ENCODE peak calls at places on chromosomes 12 and 14, in ten cellular contexts. One of them, this sample, is unnamed.

GRCh38 chr12:46519407-46519806 is 146.8 kb upstream of the SLC38A2 start:
- DNase-seq in ascending aorta: no peak
- DNase-seq in small intestine: no peak
- DNase-seq in esophagus muscularis mucosa: no peak
- DNase-seq in psoas muscle: no peak
- DNase-seq in CD8-positive, alpha-beta T cell: no peak
- DNase-seq in IMR-90: no peak
- DNase-seq in esophagus squamous epithelium: no peak
- DNase-seq in CD4-positive, CD25-positive, alpha-beta regulatory T cell: no peak
- DNase-seq in hepatocyte: no peak
- DNase-seq in this sample: no peak

GRCh38 chr14:65101631-65102440 is 481 bp downstream of the MAX start:
- DNase-seq in ascending aorta: peak; percentile 65
- DNase-seq in small intestine: peak; percentile 20
- DNase-seq in esophagus muscularis mucosa: no peak
- DNase-seq in psoas muscle: no peak
- DNase-seq in CD8-positive, alpha-beta T cell: peak; percentile 38
- DNase-seq in IMR-90: no peak
- DNase-seq in esophagus squamous epithelium: no peak
- DNase-seq in CD4-positive, CD25-positive, alpha-beta regulatory T cell: peak; percentile 51
- DNase-seq in hepatocyte: peak; percentile 49
- DNase-seq in this sample: no peak

GRCh38 chr14:70121521-70121920 is 67.2 kb downstream of the SLC8A3 start:
- DNase-seq in ascending aorta: no peak
- DNase-seq in small intestine: no peak
- DNase-seq in esophagus muscularis mucosa: peak; percentile 34
- DNase-seq in psoas muscle: no peak
- DNase-seq in CD8-positive, alpha-beta T cell: no peak
- DNase-seq in IMR-90: no peak
- DNase-seq in esophagus squamous epithelium: no peak
- DNase-seq in CD4-positive, CD25-positive, alpha-beta regulatory T cell: no peak
- DNase-seq in hepatocyte: no peak
- DNase-seq in this sample: no peak

GRCh38 chr12:46471404-46471803 is 98.8 kb upstream of the SLC38A2 start:
- DNase-seq in ascending aorta: no peak
- DNase-seq in small intestine: no peak
- DNase-seq in esophagus muscularis mucosa: no peak
- DNase-seq in psoas muscle: no peak
- DNase-seq in CD8-positive, alpha-beta T cell: no peak
- DNase-seq in IMR-90: no peak
- DNase-seq in esophagus squamous epithelium: no peak
- DNase-seq in CD4-positive, CD25-positive, alpha-beta regulatory T cell: no peak
- DNase-seq in hepatocyte: no peak
- DNase-seq in this sample: no peak

GRCh38 chr14:80678436-80678835 is 263.1 kb downstream of the CEP128 start:
- DNase-seq in ascending aorta: no peak
- DNase-seq in small intestine: no peak
- DNase-seq in esophagus muscularis mucosa: no peak
- DNase-seq in psoas muscle: no peak
- DNase-seq in CD8-positive, alpha-beta T cell: no peak
- DNase-seq in IMR-90: peak; percentile 57
- DNase-seq in esophagus squamous epithelium: no peak
- DNase-seq in CD4-positive, CD25-positive, alpha-beta regulatory T cell: no peak
- DNase-seq in hepatocyte: no peak
- DNase-seq in this sample: no peak

GRCh38 chr12:114688256-114688845 is 4.4 kb upstream of the TBX3 start:
- DNase-seq in ascending aorta: no peak
- DNase-seq in small intestine: no peak
- DNase-seq in esophagus muscularis mucosa: no peak
- DNase-seq in psoas muscle: no peak
- DNase-seq in CD8-positive, alpha-beta T cell: no peak
- DNase-seq in IMR-90: no peak
- DNase-seq in esophagus squamous epithelium: no peak
- DNase-seq in CD4-positive, CD25-positive, alpha-beta regulatory T cell: no peak
- DNase-seq in hepatocyte: no peak
- DNase-seq in this sample: no peak

GRCh38 chr14:75978249-75978731 is 3.5 kb downstream of the TGFB3 start:
- DNase-seq in ascending aorta: no peak
- DNase-seq in small intestine: peak; percentile 20
- DNase-seq in esophagus muscularis mucosa: no peak
- DNase-seq in psoas muscle: no peak
- DNase-seq in CD8-positive, alpha-beta T cell: no peak
- DNase-seq in IMR-90: no peak
- DNase-seq in esophagus squamous epithelium: no peak
- DNase-seq in CD4-positive, CD25-positive, alpha-beta regulatory T cell: peak; percentile 45
- DNase-seq in hepatocyte: no peak
- DNase-seq in this sample: no peak

GRCh38 chr14:34219661-34220060 is 242.4 kb downstream of the SPTSSA start:
- DNase-seq in ascending aorta: no peak
- DNase-seq in small intestine: no peak
- DNase-seq in esophagus muscularis mucosa: no peak
- DNase-seq in psoas muscle: no peak
- DNase-seq in CD8-positive, alpha-beta T cell: no peak
- DNase-seq in IMR-90: no peak
- DNase-seq in esophagus squamous epithelium: no peak
- DNase-seq in CD4-positive, CD25-positive, alpha-beta regulatory T cell: no peak
- DNase-seq in hepatocyte: no peak
- DNase-seq in this sample: no peak

GRCh38 chr12:31952418-31952817 is 6.8 kb upstream of the RESF1 start:
- DNase-seq in ascending aorta: no peak
- DNase-seq in small intestine: no peak
- DNase-seq in esophagus muscularis mucosa: no peak
- DNase-seq in psoas muscle: no peak
- DNase-seq in CD8-positive, alpha-beta T cell: no peak
- DNase-seq in IMR-90: no peak
- DNase-seq in esophagus squamous epithelium: no peak
- DNase-seq in CD4-positive, CD25-positive, alpha-beta regulatory T cell: no peak
- DNase-seq in hepatocyte: no peak
- DNase-seq in this sample: no peak

GRCh38 chr14:34873591-34874385 is 1.4 kb downstream of the BAZ1A start:
- DNase-seq in ascending aorta: peak; percentile 94
- DNase-seq in small intestine: peak; percentile 84
- DNase-seq in esophagus muscularis mucosa: peak; percentile 97
- DNase-seq in psoas muscle: peak; percentile 88
- DNase-seq in CD8-positive, alpha-beta T cell: peak; percentile 70
- DNase-seq in IMR-90: no peak
- DNase-seq in esophagus squamous epithelium: peak; percentile 47
- DNase-seq in CD4-positive, CD25-positive, alpha-beta regulatory T cell: peak; percentile 82
- DNase-seq in hepatocyte: peak; percentile 81
- DNase-seq in this sample: peak; percentile 82

GRCh38 chr12:46360908-46361666 is 11.5 kb downstream of the SLC38A2 start:
- DNase-seq in ascending aorta: no peak
- DNase-seq in small intestine: no peak
- DNase-seq in esophagus muscularis mucosa: no peak
- DNase-seq in psoas muscle: no peak
- DNase-seq in CD8-positive, alpha-beta T cell: no peak
- DNase-seq in IMR-90: no peak
- DNase-seq in esophagus squamous epithelium: no peak
- DNase-seq in CD4-positive, CD25-positive, alpha-beta regulatory T cell: no peak
- DNase-seq in hepatocyte: no peak
- DNase-seq in this sample: no peak

DNA sequence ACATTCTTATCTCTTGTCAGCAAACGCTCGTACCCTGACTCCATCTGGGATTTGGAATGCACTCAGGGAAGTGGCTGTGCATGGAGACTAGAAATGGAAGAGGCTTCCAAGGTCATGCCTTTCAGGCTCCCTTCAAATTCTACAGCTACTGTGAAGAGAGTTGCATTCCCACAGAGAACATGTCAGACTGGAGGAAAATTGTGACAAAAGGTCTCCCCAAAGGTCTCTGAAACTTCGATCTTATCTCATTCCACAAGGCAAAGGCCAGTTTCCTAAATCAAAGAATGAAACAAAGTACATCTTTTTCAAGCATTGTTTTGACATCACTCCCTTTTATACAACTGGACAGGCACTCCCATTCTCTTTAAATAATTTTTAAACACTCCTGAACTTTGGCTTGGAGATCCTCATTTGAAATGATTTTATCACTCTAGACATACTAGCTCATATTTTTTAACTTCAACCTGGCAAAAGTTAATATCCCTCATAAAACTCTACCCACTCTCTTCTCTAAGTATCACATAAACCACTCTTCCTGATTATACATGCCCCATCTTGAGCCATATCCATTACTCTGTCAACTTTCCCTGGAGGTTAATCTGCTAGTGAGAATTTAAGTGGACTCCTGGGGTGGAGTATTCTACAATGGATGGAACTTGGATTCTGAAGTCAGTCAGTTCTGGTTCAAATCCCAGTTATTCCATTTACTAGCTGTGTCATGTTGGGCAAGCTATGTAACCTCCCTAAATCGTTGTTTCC is 218.1 kb upstream of the HMGA2 start:
- DNase-seq in ascending aorta: no peak
- DNase-seq in small intestine: no peak
- DNase-seq in esophagus muscularis mucosa: no peak
- DNase-seq in psoas muscle: no peak
- DNase-seq in CD8-positive, alpha-beta T cell: no peak
- DNase-seq in IMR-90: no peak
- DNase-seq in esophagus squamous epithelium: no peak
- DNase-seq in CD4-positive, CD25-positive, alpha-beta regulatory T cell: no peak
- DNase-seq in hepatocyte: no peak
- DNase-seq in this sample: no peak
- H3K27ac ChIP-seq in ascending aorta: no peak overlapping the region
- H3K27ac ChIP-seq in small intestine: no peak overlapping the region
- H3K27ac ChIP-seq in esophagus muscularis mucosa: no peak overlapping the region
- H3K27ac ChIP-seq in psoas muscle: no peak overlapping the region
- H3K27ac ChIP-seq in CD8-positive, alpha-beta T cell: no peak overlapping the region
- H3K27ac ChIP-seq in IMR-90: peak overlapping the region; percentile 1
- H3K27ac ChIP-seq in esophagus squamous epithelium: no peak overlapping the region
- H3K27ac ChIP-seq in CD4-positive, CD25-positive, alpha-beta regulatory T cell: no peak overlapping the region
- H3K27ac ChIP-seq in hepatocyte: no peak overlapping the region
- H3K27ac ChIP-seq in this sample: no peak overlapping the region

DNA sequence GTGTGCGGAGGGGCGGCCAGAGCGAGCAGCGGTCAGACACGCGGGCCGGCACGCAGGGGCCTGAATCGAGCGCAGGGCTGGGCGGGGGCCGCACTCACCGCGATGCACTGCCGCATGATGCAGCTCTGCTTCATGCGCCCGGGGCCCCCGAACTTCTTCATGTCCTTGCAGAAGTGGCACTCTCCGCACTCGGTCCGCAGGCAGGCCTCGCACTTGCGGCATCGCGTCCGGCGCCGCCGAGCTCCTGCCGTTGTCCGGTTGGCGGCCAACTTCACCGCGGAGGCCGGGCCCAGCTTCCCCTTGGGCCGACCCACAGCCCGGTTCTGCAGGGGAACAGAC is 53.1 kb downstream of the RNF34 start:
- DNase-seq in ascending aorta: no peak
- DNase-seq in small intestine: no peak
- DNase-seq in esophagus muscularis mucosa: no peak
- DNase-seq in psoas muscle: no peak
- DNase-seq in CD8-positive, alpha-beta T cell: no peak
- DNase-seq in IMR-90: no peak
- DNase-seq in esophagus squamous epithelium: no peak
- DNase-seq in CD4-positive, CD25-positive, alpha-beta regulatory T cell: no peak
- DNase-seq in hepatocyte: no peak
- DNase-seq in this sample: no peak
- H3K27me3 ChIP-seq in ascending aorta: no peaks in the 10 kb centered on the region
- H3K27me3 ChIP-seq in small intestine: no peaks in the 10 kb centered on the region
- H3K27me3 ChIP-seq in esophagus muscularis mucosa: no peaks in the 10 kb centered on the region
- H3K27me3 ChIP-seq in psoas muscle: no peaks in the 10 kb centered on the region
- H3K27me3 ChIP-seq in CD8-positive, alpha-beta T cell: no peaks in the 10 kb centered on the region
- H3K27me3 ChIP-seq in IMR-90: no peaks in the 10 kb centered on the region
- H3K27me3 ChIP-seq in esophagus squamous epithelium: no peaks in the 10 kb centered on the region
- H3K27me3 ChIP-seq in CD4-positive, CD25-positive, alpha-beta regulatory T cell: no peaks in the 10 kb centered on the region
- H3K27me3 ChIP-seq in hepatocyte: no peaks in the 10 kb centered on the region
- H3K27me3 ChIP-seq in this sample: no peaks in the 10 kb centered on the region

DNA sequence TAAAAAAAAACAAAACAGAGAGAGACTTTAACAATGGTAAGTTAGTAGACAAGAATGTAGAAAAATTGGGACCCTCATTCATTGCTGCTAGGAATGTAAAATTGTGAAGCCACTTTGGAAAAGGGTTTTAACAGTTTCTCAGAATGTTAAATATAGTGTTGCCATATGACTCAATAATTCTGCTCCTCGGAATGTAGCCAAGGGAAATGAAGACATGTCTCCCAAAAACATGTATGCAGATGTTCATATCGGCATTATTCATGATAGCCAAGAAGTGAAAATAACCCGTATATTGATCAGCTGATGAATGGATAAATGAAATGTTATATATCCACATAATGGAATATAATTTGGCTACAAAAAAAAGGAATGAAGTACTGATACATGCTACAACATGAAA is 132.3 kb downstream of the DAAM1 start:
- DNase-seq in ascending aorta: no peak
- DNase-seq in small intestine: no peak
- DNase-seq in esophagus muscularis mucosa: no peak
- DNase-seq in psoas muscle: no peak
- DNase-seq in CD8-positive, alpha-beta T cell: no peak
- DNase-seq in IMR-90: no peak
- DNase-seq in esophagus squamous epithelium: no peak
- DNase-seq in CD4-positive, CD25-positive, alpha-beta regulatory T cell: no peak
- DNase-seq in hepatocyte: no peak
- DNase-seq in this sample: no peak
- H3K4me3 ChIP-seq in ascending aorta: peak overlapping the region; percentile 13
- H3K4me3 ChIP-seq in small intestine: no peak overlapping the region
- H3K4me3 ChIP-seq in esophagus muscularis mucosa: no peak overlapping the region
- H3K4me3 ChIP-seq in psoas muscle: no peak overlapping the region
- H3K4me3 ChIP-seq in CD8-positive, alpha-beta T cell: no peak overlapping the region
- H3K4me3 ChIP-seq in IMR-90: no peak overlapping the region
- H3K4me3 ChIP-seq in esophagus squamous epithelium: no peak overlapping the region
- H3K4me3 ChIP-seq in CD4-positive, CD25-positive, alpha-beta regulatory T cell: no peak overlapping the region
- H3K4me3 ChIP-seq in hepatocyte: no peak overlapping the region
- H3K4me3 ChIP-seq in this sample: no peak overlapping the region

GRCh38 chr12:4564819-4565218 is 2.8 kb downstream of the DYRK4 start:
- DNase-seq in ascending aorta: no peak
- DNase-seq in small intestine: no peak
- DNase-seq in esophagus muscularis mucosa: no peak
- DNase-seq in psoas muscle: no peak
- DNase-seq in CD8-positive, alpha-beta T cell: no peak
- DNase-seq in IMR-90: no peak
- DNase-seq in esophagus squamous epithelium: no peak
- DNase-seq in CD4-positive, CD25-positive, alpha-beta regulatory T cell: no peak
- DNase-seq in hepatocyte: no peak
- DNase-seq in this sample: no peak

GRCh38 chr12:4562034-4562657 is at the start of gene DYRK4:
- DNase-seq in ascending aorta: peak; percentile 75
- DNase-seq in small intestine: peak; percentile 85
- DNase-seq in esophagus muscularis mucosa: no peak
- DNase-seq in psoas muscle: peak; percentile 76
- DNase-seq in CD8-positive, alpha-beta T cell: no peak
- DNase-seq in IMR-90: peak; percentile 60
- DNase-seq in esophagus squamous epithelium: no peak
- DNase-seq in CD4-positive, CD25-positive, alpha-beta regulatory T cell: no peak
- DNase-seq in hepatocyte: peak; percentile 93
- DNase-seq in this sample: peak; percentile 56

GRCh38 chr12:4563336-4563735 is 1.3 kb downstream of the DYRK4 start:
- DNase-seq in ascending aorta: no peak
- DNase-seq in small intestine: no peak
- DNase-seq in esophagus muscularis mucosa: no peak
- DNase-seq in psoas muscle: no peak
- DNase-seq in CD8-positive, alpha-beta T cell: no peak
- DNase-seq in IMR-90: no peak
- DNase-seq in esophagus squamous epithelium: no peak
- DNase-seq in CD4-positive, CD25-positive, alpha-beta regulatory T cell: no peak
- DNase-seq in hepatocyte: no peak
- DNase-seq in this sample: no peak

GRCh38 chr12:4567073-4567881 is 5.3 kb downstream of the DYRK4 start:
- DNase-seq in ascending aorta: no peak
- DNase-seq in small intestine: no peak
- DNase-seq in esophagus muscularis mucosa: peak; percentile 57
- DNase-seq in psoas muscle: no peak
- DNase-seq in CD8-positive, alpha-beta T cell: no peak
- DNase-seq in IMR-90: no peak
- DNase-seq in esophagus squamous epithelium: no peak
- DNase-seq in CD4-positive, CD25-positive, alpha-beta regulatory T cell: no peak
- DNase-seq in hepatocyte: no peak
- DNase-seq in this sample: no peak

GRCh38 chr12:4566474-4566873 is 4.5 kb downstream of the DYRK4 start:
- DNase-seq in ascending aorta: no peak
- DNase-seq in small intestine: no peak
- DNase-seq in esophagus muscularis mucosa: peak; percentile 29
- DNase-seq in psoas muscle: no peak
- DNase-seq in CD8-positive, alpha-beta T cell: no peak
- DNase-seq in IMR-90: no peak
- DNase-seq in esophagus squamous epithelium: no peak
- DNase-seq in CD4-positive, CD25-positive, alpha-beta regulatory T cell: no peak
- DNase-seq in hepatocyte: no peak
- DNase-seq in this sample: no peak
- H3K27ac ChIP-seq in ascending aorta: no peak overlapping the region
- H3K27ac ChIP-seq in small intestine: no peak overlapping the region
- H3K27ac ChIP-seq in esophagus muscularis mucosa: no peak overlapping the region
- H3K27ac ChIP-seq in psoas muscle: no peak overlapping the region
- H3K27ac ChIP-seq in CD8-positive, alpha-beta T cell: no peak overlapping the region
- H3K27ac ChIP-seq in IMR-90: no peak overlapping the region
- H3K27ac ChIP-seq in esophagus squamous epithelium: no peak overlapping the region
- H3K27ac ChIP-seq in CD4-positive, CD25-positive, alpha-beta regulatory T cell: no peak overlapping the region
- H3K27ac ChIP-seq in hepatocyte: no peak overlapping the region
- H3K27ac ChIP-seq in this sample: no peak overlapping the region

This sample was measured in dorsolateral prefrontal cortex.